ENCODE peak calls at places on chromosomes 3 and 15, in four cellular contexts. N is esophagus muscularis mucosa, C is GM12878, B is suprapubic skin. H is an unnamed sample.

GRCh38 chr15:47504624-47505256 is 212.6 kb upstream of the SEMA6D start:
- DNase-seq in N (peak; percentile 75), C (no peak), B (no peak), H (no peak)

GRCh38 chr3:126908752-126909275 is 74.1 kb upstream of the PLXNA1 start:
- DNase-seq in N (no peak), C (no peak), B (no peak), H (peak; percentile 35)

GRCh38 chr3:173253471-173253870 is 112.4 kb upstream of the SPATA16 start:
- DNase-seq in N (no peak), C (no peak), B (no peak), H (no peak)

GRCh38 chr15:34648335-34648631 is 64.8 kb upstream of the GOLGA8B start:
- DNase-seq in N (no peak), C (no peak), B (no peak), H (no peak)

GRCh38 chr3:146421814-146422748 is 47.3 kb downstream of the PLSCR2 start:
- DNase-seq in N (no peak), C (no peak), B (no peak), H (no peak)

GRCh38 chr3:53236112-53236841 is 19.5 kb downstream of the TKT start:
- DNase-seq in N (no peak), C (no peak), B (no peak), H (peak; percentile 86)

GRCh38 chr15:40333922-40334492 is 6.7 kb downstream of the CCDC9B start:
- DNase-seq in N (peak; percentile 95), C (no peak), B (no peak), H (peak; percentile 88)

GRCh38 chr3:186917660-186918312 is 12.5 kb upstream of the ST6GAL1 start:
- DNase-seq in N (no peak), C (no peak), B (no peak), H (no peak)

GRCh38 chr15:25848769-25849430 is 14.2 kb downstream of the ATP10A start:
- DNase-seq in N (no peak), C (no peak), B (no peak), H (no peak)

GRCh38 chr3:52895416-52895815 is 1.9 kb downstream of the STIMATE start:
- DNase-seq in N (no peak), C (no peak), B (no peak), H (no peak)

GRCh38 chr3:4748127-4748526 is 231.1 kb upstream of the BHLHE40 start:
- DNase-seq in N (no peak), C (no peak), B (no peak), H (no peak)

GRCh38 chr3:129555616-129556357 is 12.8 kb downstream of the H1-8 start:
- DNase-seq in N (no peak), C (no peak), B (no peak), H (no peak)

GRCh38 chr3:42129014-42129953 is 38.1 kb downstream of the TRAK1 start:
- DNase-seq in N (no peak), C (no peak), B (no peak), H (peak; percentile 53)

GRCh38 chr3:183306798-183307671 is 54.0 kb downstream of the B3GNT5 start:
- DNase-seq in N (no peak), C (peak; percentile 21), B (peak; percentile 83), H (peak; percentile 81)

GRCh38 chr3:63050548-63050947 is 175.3 kb upstream of the CADPS start:
- DNase-seq in N (no peak), C (no peak), B (no peak), H (no peak)

GRCh38 chr3:98733778-98734281 is 29.3 kb upstream of the ST3GAL6 start:
- DNase-seq in N (no peak), C (peak; percentile 33), B (no peak), H (no peak)

GRCh38 chr3:4981688-4982494 is 2.7 kb downstream of the BHLHE40 start:
- DNase-seq in N (no peak), C (no peak), B (no peak), H (no peak)

GRCh38 chr3:66827726-66828125 is 170.4 kb upstream of the KBTBD8 start:
- DNase-seq in N (no peak), C (no peak), B (no peak), H (no peak)

GRCh38 chr15:71048913-71049675 is 66.2 kb upstream of the THSD4 start:
- DNase-seq in N (no peak), C (no peak), B (no peak), H (no peak)

GRCh38 chr3:39209329-39209970 is 17.1 kb upstream of the XIRP1 start:
- DNase-seq in N (peak; percentile 79), C (no peak), B (no peak), H (no peak)

GRCh38 chr15:89128320-89129122 is 40.3 kb downstream of the ABHD2 start:
- DNase-seq in N (no peak), C (no peak), B (no peak), H (no peak)

GRCh38 chr3:126418661-126419131 is 24.0 kb downstream of the CFAP100 start:
- DNase-seq in N (no peak), C (no peak), B (no peak), H (peak; percentile 54)

GRCh38 chr3:197165890-197166289 is 132.5 kb downstream of the DLG1 start:
- DNase-seq in N (no peak), C (no peak), B (no peak), H (no peak)

GRCh38 chr3:183435701-183436100 is 7.3 kb upstream of the MCF2L2 start:
- DNase-seq in N (no peak), C (peak; percentile 34), B (no peak), H (no peak)

GRCh38 chr3:46464326-46465195 is at the start of gene LTF:
- DNase-seq in N (no peak), C (no peak), B (peak; percentile 70), H (no peak)

GRCh38 chr15:63948436-63948835 is 97.8 kb downstream of the DAPK2 start:
- DNase-seq in N (peak; percentile 29), C (no peak), B (no peak), H (no peak)

GRCh38 chr3:77411990-77412389 is 372.1 kb downstream of the ROBO2 start:
- DNase-seq in N (no peak), C (no peak), B (no peak), H (no peak)

GRCh38 chr3:139472380-139473010 is 3.8 kb downstream of the RBP2 start:
- DNase-seq in N (no peak), C (no peak), B (no peak), H (no peak)

GRCh38 chr15:96338772-96339661 is 8.5 kb downstream of the NR2F2 start:
- DNase-seq in N (peak; percentile 90), C (no peak), B (no peak), H (no peak)
- TF ChIP-seq POLR2AphosphoS5 in N (no peak), C (no peak), B (no peak), H (no peak)

DNA sequence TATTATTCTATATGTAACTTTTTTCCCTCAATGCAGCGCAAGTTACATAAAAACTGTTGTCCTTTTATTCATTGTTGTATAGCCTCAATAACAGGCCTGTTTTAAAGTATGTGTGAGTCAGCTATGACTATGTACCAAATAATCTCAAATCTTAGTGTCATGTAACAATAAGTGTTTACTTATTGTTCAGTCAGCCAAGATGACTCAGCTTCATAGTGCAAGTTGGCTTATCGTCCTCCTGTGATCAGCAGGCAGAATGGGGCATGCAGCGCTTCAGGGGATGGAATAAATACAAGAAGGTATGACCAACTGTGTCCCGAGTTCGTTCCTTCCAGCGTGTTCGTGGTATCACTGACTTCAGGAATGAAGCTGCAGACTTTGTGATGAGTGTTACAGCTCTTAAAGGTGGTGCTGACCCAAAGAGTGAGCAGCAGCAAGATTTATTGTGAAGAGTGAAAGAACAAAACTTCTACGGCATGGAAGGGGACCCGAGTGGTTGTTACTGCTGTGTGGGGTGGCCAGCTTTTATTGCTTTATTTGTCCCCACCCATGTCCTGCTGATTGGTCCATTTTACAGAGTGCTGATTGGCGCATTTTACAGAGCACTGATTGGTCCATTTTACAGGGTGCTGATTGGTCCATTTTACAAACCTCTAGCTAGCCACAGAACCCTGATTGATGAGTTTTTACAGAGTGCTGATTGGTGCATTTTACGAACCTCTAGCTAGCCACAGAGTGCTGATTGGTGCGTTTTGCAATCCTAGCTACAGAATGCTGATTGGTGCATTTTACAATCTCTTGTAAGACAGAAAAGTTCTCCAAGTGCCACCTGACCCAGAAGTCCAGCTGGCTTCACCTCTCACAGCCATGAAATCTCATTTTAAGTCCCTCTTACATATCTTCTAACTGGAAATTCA is 1016.0 kb downstream of the MCTP2 start:
- DNase-seq in N (no peak), C (no peak), B (no peak), H (no peak)
- TF ChIP-seq EP300 in N (no peak), C (no peak), B (no peak), H (no peak)

DNA sequence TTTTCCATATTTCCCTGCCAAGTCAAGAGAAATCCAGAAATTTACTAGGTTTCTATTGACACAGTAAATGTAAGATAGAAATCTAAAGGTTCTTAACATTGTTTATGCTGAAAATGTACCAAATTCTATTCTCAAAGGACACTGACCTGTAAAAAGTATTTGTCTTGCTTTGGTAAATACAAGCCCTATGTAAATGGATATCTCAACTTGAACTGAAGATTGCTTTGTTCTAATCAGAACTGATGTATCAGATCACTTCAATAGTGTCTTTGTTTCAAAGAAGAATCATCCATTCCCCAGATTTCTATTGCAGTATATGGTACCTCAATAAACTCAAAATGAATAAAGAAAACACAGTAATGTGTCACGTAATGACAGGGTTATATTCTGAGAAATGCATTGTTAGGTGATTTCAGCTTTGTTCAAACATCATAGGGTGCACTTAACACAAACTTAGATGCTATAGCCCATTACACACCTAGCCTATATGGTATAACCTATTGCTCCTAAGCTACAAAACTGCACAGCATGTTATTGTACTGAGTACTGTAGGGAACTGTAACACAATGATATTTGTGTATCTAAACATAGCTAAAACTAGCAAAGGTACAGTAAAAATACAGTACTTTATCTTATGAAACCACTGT is 143.5 kb upstream of the NECTIN3 start:
- DNase-seq in N (no peak), C (no peak), B (no peak), H (no peak)
- TF ChIP-seq POLR2AphosphoS5 in N (no peak), C (no peak), B (no peak), H (no peak)

DNA sequence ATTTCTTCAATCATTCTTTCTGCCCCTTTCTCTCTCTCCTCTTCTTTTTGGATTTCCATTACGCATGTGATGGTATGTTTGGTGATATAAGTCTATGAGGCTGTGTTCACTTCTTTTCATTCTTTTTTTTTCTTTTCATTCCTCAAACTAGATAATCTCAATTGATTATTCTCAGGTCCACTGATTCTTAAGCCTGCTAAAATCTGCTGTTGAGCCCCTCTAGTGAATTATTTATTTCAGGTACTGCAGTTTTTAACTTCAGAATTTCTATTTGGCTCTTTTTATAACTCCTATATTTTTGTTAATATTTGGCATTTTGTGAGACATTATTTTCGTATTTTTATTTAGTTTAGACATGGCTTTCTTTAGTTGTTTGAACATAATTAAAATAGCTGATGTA is 671.3 kb upstream of the NECTIN3 start:
- DNase-seq in N (no peak), C (no peak), B (no peak), H (no peak)
- TF ChIP-seq EP300 in N (no peak), C (no peak), B (no peak), H (no peak)

DNA sequence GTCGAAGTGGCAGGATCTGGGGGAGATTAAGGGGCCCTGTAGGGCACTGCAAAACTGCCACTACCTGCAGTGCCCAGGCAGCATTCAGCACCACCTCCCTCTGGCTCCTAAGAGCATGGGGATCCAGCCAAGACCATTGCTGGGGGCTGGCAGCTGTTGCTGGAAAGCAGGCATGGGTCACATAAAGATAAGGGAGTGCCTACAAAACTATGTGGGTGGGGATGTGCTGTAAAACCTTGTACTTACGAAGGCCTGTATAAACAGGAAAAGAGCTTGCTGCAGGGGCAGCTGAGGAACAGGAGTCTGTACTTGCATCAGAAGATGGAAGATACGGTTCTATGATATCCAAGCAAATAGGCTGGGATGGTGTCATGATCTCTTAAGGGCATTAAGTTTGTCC is 27.1 kb downstream of the IL20RB start:
- DNase-seq in N (no peak), C (no peak), B (no peak), H (no peak)
- TF ChIP-seq POLR2AphosphoS5 in N (no peak), C (no peak), B (peak; percentile 18), H (no peak)